ENCODE peak calls at places on chromosome 7, in nine cellular contexts. One of them, this sample, is unnamed.

GRCh38 chr7:37915438-37915837 is 1.2 kb downstream of the SFRP4 start:
- DNase-seq in colonic mucosa: no peak
- DNase-seq in fibroblast of lung: no peak
- DNase-seq in endothelial cell: no peak
- DNase-seq in IMR-90: no peak
- DNase-seq in PC-9: no peak
- DNase-seq in kidney epithelial cell: no peak
- DNase-seq in coronary artery: no peak
- DNase-seq in uterus: peak; percentile 44
- DNase-seq in this sample: no peak

GRCh38 chr7:27164381-27165088 is 802 bp downstream of the HOXA9 start:
- DNase-seq in colonic mucosa: no peak
- DNase-seq in fibroblast of lung: no peak
- DNase-seq in endothelial cell: peak; percentile 60
- DNase-seq in IMR-90: no peak
- DNase-seq in PC-9: no peak
- DNase-seq in kidney epithelial cell: no peak
- DNase-seq in coronary artery: no peak
- DNase-seq in uterus: no peak
- DNase-seq in this sample: peak; percentile 74

GRCh38 chr7:31919678-31920369 is 150.4 kb downstream of the PDE1C start:
- DNase-seq in colonic mucosa: no peak
- DNase-seq in fibroblast of lung: no peak
- DNase-seq in endothelial cell: no peak
- DNase-seq in IMR-90: no peak
- DNase-seq in PC-9: no peak
- DNase-seq in kidney epithelial cell: no peak
- DNase-seq in coronary artery: no peak
- DNase-seq in uterus: no peak
- DNase-seq in this sample: no peak

GRCh38 chr7:158421394-158421793 is 166.2 kb downstream of the PTPRN2 start:
- DNase-seq in colonic mucosa: no peak
- DNase-seq in fibroblast of lung: no peak
- DNase-seq in endothelial cell: no peak
- DNase-seq in IMR-90: no peak
- DNase-seq in PC-9: no peak
- DNase-seq in kidney epithelial cell: no peak
- DNase-seq in coronary artery: no peak
- DNase-seq in uterus: no peak
- DNase-seq in this sample: no peak

GRCh38 chr7:51124321-51124720 is 192.3 kb downstream of the COBL start:
- DNase-seq in colonic mucosa: no peak
- DNase-seq in fibroblast of lung: no peak
- DNase-seq in endothelial cell: no peak
- DNase-seq in IMR-90: no peak
- DNase-seq in PC-9: no peak
- DNase-seq in kidney epithelial cell: no peak
- DNase-seq in coronary artery: no peak
- DNase-seq in uterus: no peak
- DNase-seq in this sample: no peak

GRCh38 chr7:121529003-121529402 is 132.9 kb upstream of the FAM3C start:
- DNase-seq in colonic mucosa: no peak
- DNase-seq in fibroblast of lung: no peak
- DNase-seq in endothelial cell: no peak
- DNase-seq in IMR-90: no peak
- DNase-seq in PC-9: no peak
- DNase-seq in kidney epithelial cell: no peak
- DNase-seq in coronary artery: no peak
- DNase-seq in uterus: no peak
- DNase-seq in this sample: no peak

GRCh38 chr7:134623193-134623592 is 23.5 kb upstream of the BPGM start:
- DNase-seq in colonic mucosa: no peak
- DNase-seq in fibroblast of lung: no peak
- DNase-seq in endothelial cell: no peak
- DNase-seq in IMR-90: no peak
- DNase-seq in PC-9: no peak
- DNase-seq in kidney epithelial cell: no peak
- DNase-seq in coronary artery: no peak
- DNase-seq in uterus: no peak
- DNase-seq in this sample: no peak

GRCh38 chr7:37311282-37311868 is 137.3 kb downstream of the ELMO1 start:
- DNase-seq in colonic mucosa: no peak
- DNase-seq in fibroblast of lung: peak; percentile 61
- DNase-seq in endothelial cell: no peak
- DNase-seq in IMR-90: peak; percentile 7
- DNase-seq in PC-9: no peak
- DNase-seq in kidney epithelial cell: peak; percentile 16
- DNase-seq in coronary artery: no peak
- DNase-seq in uterus: no peak
- DNase-seq in this sample: no peak

GRCh38 chr7:64463636-64464375 is 99.1 kb downstream of the ZNF680 start:
- DNase-seq in colonic mucosa: peak; percentile 33
- DNase-seq in fibroblast of lung: peak; percentile 64
- DNase-seq in endothelial cell: no peak
- DNase-seq in IMR-90: peak; percentile 4
- DNase-seq in PC-9: peak; percentile 71
- DNase-seq in kidney epithelial cell: peak; percentile 63
- DNase-seq in coronary artery: peak; percentile 72
- DNase-seq in uterus: peak; percentile 67
- DNase-seq in this sample: peak; percentile 86

GRCh38 chr7:32518534-32519140 is 23.3 kb downstream of the AVL9 start:
- DNase-seq in colonic mucosa: no peak
- DNase-seq in fibroblast of lung: peak; percentile 74
- DNase-seq in endothelial cell: no peak
- DNase-seq in IMR-90: peak; percentile 71
- DNase-seq in PC-9: peak; percentile 64
- DNase-seq in kidney epithelial cell: no peak
- DNase-seq in coronary artery: no peak
- DNase-seq in uterus: no peak
- DNase-seq in this sample: no peak

GRCh38 chr7:99010281-99010680 is 131.9 kb downstream of the TRRAP start:
- DNase-seq in colonic mucosa: no peak
- DNase-seq in fibroblast of lung: peak; percentile 47
- DNase-seq in endothelial cell: no peak
- DNase-seq in IMR-90: no peak
- DNase-seq in PC-9: no peak
- DNase-seq in kidney epithelial cell: no peak
- DNase-seq in coronary artery: no peak
- DNase-seq in uterus: no peak
- DNase-seq in this sample: no peak

GRCh38 chr7:104267701-104268368 is 60.0 kb upstream of the ORC5 start:
- DNase-seq in colonic mucosa: no peak
- DNase-seq in fibroblast of lung: peak; percentile 39
- DNase-seq in endothelial cell: no peak
- DNase-seq in IMR-90: peak; percentile 28
- DNase-seq in PC-9: no peak
- DNase-seq in kidney epithelial cell: no peak
- DNase-seq in coronary artery: no peak
- DNase-seq in uterus: no peak
- DNase-seq in this sample: no peak
- TF ChIP-seq CTCF in colonic mucosa: no peak
- TF ChIP-seq CTCF in fibroblast of lung: peak; percentile 21
- TF ChIP-seq CTCF in endothelial cell: peak; percentile 63
- TF ChIP-seq CTCF in IMR-90: peak; percentile 56
- TF ChIP-seq CTCF in PC-9: peak; percentile 55
- TF ChIP-seq CTCF in kidney epithelial cell: peak; percentile 45
- TF ChIP-seq CTCF in coronary artery: no peak
- TF ChIP-seq CTCF in uterus: peak; percentile 8
- TF ChIP-seq CTCF in this sample: peak; percentile 84

DNA sequence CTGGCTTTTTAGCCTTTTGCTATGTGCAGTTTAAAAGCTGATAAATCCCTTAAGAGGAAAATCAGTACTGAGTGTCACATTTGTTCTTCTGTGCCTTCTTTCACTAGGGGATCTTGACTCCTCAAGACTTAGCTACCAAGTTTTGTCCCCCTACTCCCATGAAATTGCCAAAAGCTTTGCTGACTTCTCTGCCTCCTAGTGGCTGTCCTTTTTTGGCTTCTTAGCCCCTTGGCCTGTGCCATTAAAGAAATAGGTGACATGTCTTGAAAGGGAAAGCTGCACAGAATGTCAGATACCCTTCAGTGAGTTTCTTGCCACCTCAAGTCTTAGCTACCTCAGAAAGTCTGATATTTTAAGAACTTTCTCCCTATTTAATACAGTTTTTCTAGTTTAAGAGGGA is 10.5 kb downstream of the MKLN1 start:
- DNase-seq in colonic mucosa: no peak
- DNase-seq in fibroblast of lung: no peak
- DNase-seq in endothelial cell: no peak
- DNase-seq in IMR-90: no peak
- DNase-seq in PC-9: no peak
- DNase-seq in kidney epithelial cell: no peak
- DNase-seq in coronary artery: no peak
- DNase-seq in uterus: no peak
- DNase-seq in this sample: no peak
- TF ChIP-seq CTCF in colonic mucosa: no peak
- TF ChIP-seq CTCF in fibroblast of lung: no peak
- TF ChIP-seq CTCF in endothelial cell: no peak
- TF ChIP-seq CTCF in IMR-90: no peak
- TF ChIP-seq CTCF in PC-9: no peak
- TF ChIP-seq CTCF in kidney epithelial cell: no peak
- TF ChIP-seq CTCF in coronary artery: no peak
- TF ChIP-seq CTCF in uterus: no peak
- TF ChIP-seq CTCF in this sample: no peak

GRCh38 chr7:48038815-48039496 is 3.6 kb downstream of the C7orf57 start:
- DNase-seq in colonic mucosa: no peak
- DNase-seq in fibroblast of lung: no peak
- DNase-seq in endothelial cell: no peak
- DNase-seq in IMR-90: no peak
- DNase-seq in PC-9: no peak
- DNase-seq in kidney epithelial cell: no peak
- DNase-seq in coronary artery: no peak
- DNase-seq in uterus: no peak
- DNase-seq in this sample: no peak

GRCh38 chr7:48031111-48031510 is 2.2 kb upstream of the SUN3 start:
- DNase-seq in colonic mucosa: no peak
- DNase-seq in fibroblast of lung: no peak
- DNase-seq in endothelial cell: no peak
- DNase-seq in IMR-90: no peak
- DNase-seq in PC-9: no peak
- DNase-seq in kidney epithelial cell: no peak
- DNase-seq in coronary artery: no peak
- DNase-seq in uterus: no peak
- DNase-seq in this sample: no peak

GRCh38 chr7:48035967-48036478 is 680 bp downstream of the C7orf57 start:
- DNase-seq in colonic mucosa: peak; percentile 19
- DNase-seq in fibroblast of lung: peak; percentile 35
- DNase-seq in endothelial cell: peak; percentile 42
- DNase-seq in IMR-90: peak; percentile 37
- DNase-seq in PC-9: no peak
- DNase-seq in kidney epithelial cell: no peak
- DNase-seq in coronary artery: no peak
- DNase-seq in uterus: no peak
- DNase-seq in this sample: peak; percentile 91

GRCh38 chr7:48033922-48034321 is 1.4 kb upstream of the C7orf57 start:
- DNase-seq in colonic mucosa: no peak
- DNase-seq in fibroblast of lung: no peak
- DNase-seq in endothelial cell: no peak
- DNase-seq in IMR-90: no peak
- DNase-seq in PC-9: no peak
- DNase-seq in kidney epithelial cell: no peak
- DNase-seq in coronary artery: no peak
- DNase-seq in uterus: no peak
- DNase-seq in this sample: no peak

DNA sequence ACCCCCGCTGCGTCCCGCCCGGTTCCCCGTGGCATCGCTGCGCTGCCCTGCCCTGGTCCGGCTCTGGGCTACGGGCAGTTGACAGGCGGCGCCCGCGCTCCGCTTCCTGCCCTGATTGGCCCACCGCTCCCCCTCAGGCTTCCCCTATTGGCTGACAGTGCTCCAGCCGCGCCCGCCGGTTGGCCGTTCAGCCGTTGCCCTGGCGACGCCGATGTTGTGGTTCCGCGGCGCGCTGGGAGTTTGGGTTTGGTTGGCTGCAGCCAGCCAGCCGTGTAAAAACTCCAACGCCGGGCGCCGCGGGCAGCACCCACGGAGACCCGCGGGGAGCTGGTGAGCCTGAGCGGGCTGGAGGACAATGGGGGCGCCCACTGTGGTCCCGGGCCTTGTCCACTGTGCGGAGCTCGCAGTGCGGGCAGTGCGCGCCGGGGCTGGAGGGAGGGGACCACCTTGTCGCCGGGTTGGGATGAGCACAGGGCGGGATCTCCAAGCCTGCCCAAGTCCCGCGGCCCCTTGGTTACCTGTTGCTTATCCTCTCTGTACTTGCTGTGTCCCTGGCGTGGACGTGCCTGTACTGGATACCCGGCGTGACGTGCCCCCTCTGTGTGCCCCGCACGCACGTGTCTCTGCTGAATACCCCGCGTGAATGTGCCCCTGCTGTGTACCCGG is at the start of gene C7orf57:
- DNase-seq in colonic mucosa: peak; percentile 89
- DNase-seq in fibroblast of lung: peak; percentile 78
- DNase-seq in endothelial cell: peak; percentile 95
- DNase-seq in IMR-90: peak; percentile 77
- DNase-seq in PC-9: peak; percentile 71
- DNase-seq in kidney epithelial cell: peak; percentile 65
- DNase-seq in coronary artery: peak; percentile 91
- DNase-seq in uterus: peak; percentile 73
- DNase-seq in this sample: peak; percentile 97
- TF ChIP-seq CTCF in colonic mucosa: no peak
- TF ChIP-seq CTCF in fibroblast of lung: no peak
- TF ChIP-seq CTCF in endothelial cell: no peak
- TF ChIP-seq CTCF in IMR-90: peak; percentile 27
- TF ChIP-seq CTCF in PC-9: no peak
- TF ChIP-seq CTCF in kidney epithelial cell: no peak
- TF ChIP-seq CTCF in coronary artery: no peak
- TF ChIP-seq CTCF in uterus: peak; percentile 35
- TF ChIP-seq CTCF in this sample: peak; percentile 60

GRCh38 chr7:2962860-2963259 is 80.8 kb downstream of the CARD11 start:
- DNase-seq in colonic mucosa: no peak
- DNase-seq in fibroblast of lung: no peak
- DNase-seq in endothelial cell: no peak
- DNase-seq in IMR-90: no peak
- DNase-seq in PC-9: no peak
- DNase-seq in kidney epithelial cell: no peak
- DNase-seq in coronary artery: no peak
- DNase-seq in uterus: no peak
- DNase-seq in this sample: no peak
- TF ChIP-seq CTCF in colonic mucosa: no peak
- TF ChIP-seq CTCF in fibroblast of lung: no peak
- TF ChIP-seq CTCF in endothelial cell: no peak
- TF ChIP-seq CTCF in IMR-90: no peak
- TF ChIP-seq CTCF in PC-9: no peak
- TF ChIP-seq CTCF in kidney epithelial cell: no peak
- TF ChIP-seq CTCF in coronary artery: no peak
- TF ChIP-seq CTCF in uterus: no peak
- TF ChIP-seq CTCF in this sample: no peak

GRCh38 chr7:12687213-12688171 is at the start of gene ARL4A:
- DNase-seq in colonic mucosa: peak; percentile 100
- DNase-seq in fibroblast of lung: peak; percentile 99
- DNase-seq in endothelial cell: peak; percentile 97
- DNase-seq in IMR-90: peak; percentile 98
- DNase-seq in PC-9: peak; percentile 97
- DNase-seq in kidney epithelial cell: peak; percentile 87
- DNase-seq in coronary artery: peak; percentile 99
- DNase-seq in uterus: peak; percentile 99
- DNase-seq in this sample: peak; percentile 99
- TF ChIP-seq CTCF in colonic mucosa: no peak
- TF ChIP-seq CTCF in fibroblast of lung: peak; percentile 28
- TF ChIP-seq CTCF in endothelial cell: no peak
- TF ChIP-seq CTCF in IMR-90: peak; percentile 63
- TF ChIP-seq CTCF in PC-9: peak; percentile 44
- TF ChIP-seq CTCF in kidney epithelial cell: peak; percentile 44
- TF ChIP-seq CTCF in coronary artery: no peak
- TF ChIP-seq CTCF in uterus: peak; percentile 50
- TF ChIP-seq CTCF in this sample: peak; percentile 60